ENCODE peak calls at places on chromosomes 12 and 14, in ten cellular contexts. V is heart left ventricle; R is ELF-1; S is stimulated activated CD8-positive, alpha-beta memory T cell treated with anti-CD3 and anti-CD28 coated beads, Interleukin-15, amount 100 ng/mL, for 24 hours; J is neural crest cell; A is stimulated activated CD4-positive, alpha-beta T cell treated with anti-CD3 and anti-CD28 coated beads, Interleukin-1b, Interleukin-23, amount 100 ng/mL, for 24 hours; W is BE2C; P is transverse colon; C is NCI-H1092 treated with DMSO at 0.1 percent for 48 hours; B is ureter. Z is an unnamed sample.

GRCh38 chr14:58107947-58108552 is 44.0 kb downstream of the ARMH4 start:
- DNase-seq in V (no peak), R (no peak), S (no peak), J (peak; percentile 40), A (no peak), W (peak; percentile 38), P (peak; percentile 24), C (peak; percentile 67), B (peak; percentile 51), Z (peak; percentile 42)

GRCh38 chr14:90168425-90169105 is 87.8 kb upstream of the PSMC1 start:
- DNase-seq in V (no peak), R (no peak), S (no peak), J (no peak), A (no peak), W (no peak), P (no peak), C (no peak), B (no peak), Z (no peak)

GRCh38 chr14:35079742-35080141 is 33.7 kb downstream of the FAM177A1 start:
- DNase-seq in V (no peak), R (no peak), S (no peak), J (no peak), A (no peak), W (no peak), P (no peak), C (no peak), B (no peak), Z (no peak)

GRCh38 chr12:18259906-18260682 is 1.2 kb upstream of the PIK3C2G start:
- DNase-seq in V (no peak), R (no peak), S (no peak), J (no peak), A (no peak), W (no peak), P (no peak), C (no peak), B (no peak), Z (no peak)

GRCh38 chr12:53344824-53345485 is 8.8 kb upstream of the SP7 start:
- DNase-seq in V (peak; percentile 88), R (peak; percentile 85), S (peak; percentile 42), J (peak; percentile 70), A (peak; percentile 70), W (peak; percentile 88), P (peak; percentile 78), C (peak; percentile 35), B (peak; percentile 84), Z (peak; percentile 74)

GRCh38 chr12:93197067-93197593 is 180.6 kb upstream of the NUDT4 start:
- DNase-seq in V (no peak), R (no peak), S (no peak), J (no peak), A (no peak), W (no peak), P (no peak), C (no peak), B (no peak), Z (no peak)

GRCh38 chr12:106745181-106745745 is 29.2 kb upstream of the RIC8B start:
- DNase-seq in V (no peak), R (no peak), S (no peak), J (no peak), A (no peak), W (no peak), P (no peak), C (no peak), B (no peak), Z (no peak)

GRCh38 chr14:104882991-104883660 is 18.1 kb downstream of the CEP170B start:
- DNase-seq in V (peak; percentile 49), R (no peak), S (no peak), J (no peak), A (no peak), W (peak; percentile 13), P (no peak), C (no peak), B (no peak), Z (no peak)

GRCh38 chr12:3604750-3605638 is 114.0 kb downstream of the PRMT8 start:
- DNase-seq in V (peak; percentile 82), R (peak; percentile 69), S (no peak), J (no peak), A (no peak), W (no peak), P (peak; percentile 39), C (peak; percentile 88), B (peak; percentile 50), Z (no peak)

GRCh38 chr12:118635276-118635675 is 258.9 kb downstream of the SUDS3 start:
- DNase-seq in V (no peak), R (no peak), S (no peak), J (no peak), A (no peak), W (no peak), P (no peak), C (no peak), B (no peak), Z (no peak)

GRCh38 chr12:109421355-109422087 is 55.6 kb downstream of the KCTD10 start:
- DNase-seq in V (no peak), R (peak; percentile 9), S (no peak), J (no peak), A (no peak), W (peak; percentile 19), P (no peak), C (no peak), B (no peak), Z (no peak)

GRCh38 chr14:34052658-34053014 is 101.8 kb upstream of the EGLN3 start:
- DNase-seq in V (no peak), R (peak; percentile 85), S (no peak), J (no peak), A (no peak), W (no peak), P (no peak), C (no peak), B (no peak), Z (no peak)

Z was measured in SK-N-DZ.